ENCODE peak calls at places on chromosomes 6 and 20, in seven cellular contexts. W, F, O, S, M, D and I are unnamed samples.

GRCh38 chr6:142551145-142551811 is 249.5 kb downstream of the ADGRG6 start:
- DNase-seq in M (no peak), F (peak), O (no peak), D (no peak), W (peak), S (no peak), I (no peak)

GRCh38 chr6:3356056-3356823 is 97.5 kb downstream of the PSMG4 start:
- DNase-seq in D (no peak), F (peak), M (peak), O (no peak), S (peak), W (peak), I (peak)

GRCh38 chr6:33718713-33719112 is 7.2 kb upstream of the UQCC2 start:
- DNase-seq in S (no peak), F (no peak), W (no peak), D (no peak), M (no peak), O (no peak), I (no peak)

GRCh38 chr20:62816879-62817873 is at the start of gene COL9A3:
- DNase-seq in O (no peak), S (no peak), F (peak), D (no peak), W (no peak), M (peak), I (no peak)

GRCh38 chr20:45987108-45987780 is 15.2 kb upstream of the ZNF335 start:
- DNase-seq in W (peak), M (peak), F (peak), O (peak), S (no peak), D (peak), I (no peak)

GRCh38 chr6:52263709-52264320 is 19.5 kb upstream of the IL17F start:
- DNase-seq in S (peak), D (no peak), M (peak), W (peak), F (peak), O (peak), I (peak)

GRCh38 chr6:15074806-15075205 is 171.1 kb upstream of the JARID2 start:
- DNase-seq in D (no peak), W (no peak), O (no peak), F (no peak), M (no peak), S (no peak), I (no peak)

GRCh38 chr6:165222315-165223025 is 86.9 kb downstream of the C6orf118 start:
- DNase-seq in M (no peak), S (no peak), D (no peak), O (no peak), W (no peak), F (no peak), I (no peak)

GRCh38 chr20:37524221-37524700 is 3.2 kb downstream of the NNAT start:
- DNase-seq in F (no peak), O (no peak), D (no peak), W (no peak), M (no peak), S (no peak), I (no peak)

GRCh38 chr6:54114991-54115390 is 3.7 kb downstream of the MLIP start:
- DNase-seq in S (no peak), O (no peak), D (no peak), F (no peak), W (no peak), M (no peak), I (no peak)

GRCh38 chr6:17120019-17120418 is 18.2 kb downstream of the STMND1 start:
- DNase-seq in M (no peak), S (no peak), O (no peak), W (no peak), D (no peak), F (no peak), I (no peak)

GRCh38 chr20:11832397-11832796 is 85.3 kb upstream of the BTBD3 start:
- DNase-seq in O (no peak), F (no peak), S (no peak), M (no peak), W (no peak), D (no peak), I (no peak)

GRCh38 chr6:41641352-41641925 is 3.2 kb downstream of the MDFI start:
- DNase-seq in W (no peak), F (no peak), O (no peak), D (no peak), S (no peak), M (no peak), I (no peak)

GRCh38 chr20:44074252-44075151 is 112.5 kb downstream of the JPH2 start:
- DNase-seq in F (no peak), O (no peak), S (peak), W (no peak), M (no peak), D (peak), I (no peak)

GRCh38 chr6:7050911-7051779 is 56.6 kb upstream of the RREB1 start:
- DNase-seq in F (peak), D (no peak), O (no peak), M (peak), S (peak), W (peak), I (peak)